ENCODE peak calls at places on chromosome 22, in seven cellular contexts. Q is esophagus squamous epithelium, A is AG04450, M is A549, E is colonic mucosa, T is brain microvascular endothelial cell, C is HCT116. K is an unnamed sample.

GRCh38 chr22:29663230-29663826 is 56.5 kb upstream of the CABP7 start:
- DNase-seq in T (no peak), E (no peak), M (no peak), A (peak), Q (no peak), C (no peak), K (no peak)

GRCh38 chr22:19821523-19822300 is 33.0 kb downstream of the GNB1L start:
- DNase-seq in C (no peak), M (no peak), A (no peak), Q (no peak), E (no peak), T (no peak), K (peak)

GRCh38 chr22:32574957-32575893 is 100.6 kb downstream of the FBXO7 start:
- DNase-seq in T (no peak), M (no peak), E (no peak), Q (no peak), A (no peak), C (no peak), K (no peak)

GRCh38 chr22:31275576-31275975 is 16.7 kb downstream of the PIK3IP1 start:
- DNase-seq in A (no peak), Q (no peak), M (no peak), C (no peak), T (no peak), E (no peak), K (no peak)

GRCh38 chr22:18093661-18094060 is 15.9 kb downstream of the PEX26 start:
- DNase-seq in C (no peak), Q (no peak), M (no peak), T (no peak), E (no peak), A (no peak), K (no peak)

GRCh38 chr22:28711341-28711740 is 30.3 kb downstream of the CHEK2 start:
- DNase-seq in E (no peak), T (no peak), A (no peak), C (no peak), Q (no peak), M (no peak), K (no peak)

GRCh38 chr22:40015346-40015976 is 20.7 kb downstream of the FAM83F start:
- DNase-seq in M (no peak), A (no peak), E (no peak), C (no peak), T (peak), Q (no peak), K (no peak)

GRCh38 chr22:38276161-38276560 is 3.4 kb upstream of the TMEM184B start:
- DNase-seq in T (no peak), C (no peak), Q (no peak), E (no peak), A (no peak), M (no peak), K (no peak)

GRCh38 chr22:42324991-42325710 is 54.7 kb upstream of the TCF20 start:
- DNase-seq in T (no peak), C (no peak), M (no peak), E (peak), A (no peak), Q (no peak), K (no peak)

GRCh38 chr22:24826710-24827285 is 20.8 kb downstream of the SGSM1 start:
- DNase-seq in T (no peak), Q (no peak), M (no peak), E (no peak), A (no peak), C (no peak), K (no peak)

GRCh38 chr22:31346733-31347250 is 646 bp upstream of the PATZ1 start:
- DNase-seq in E (peak), C (no peak), M (peak), A (no peak), T (no peak), Q (no peak), K (peak)

GRCh38 chr22:32590556-32590955 is 115.9 kb downstream of the FBXO7 start:
- DNase-seq in C (no peak), Q (no peak), E (no peak), M (no peak), A (no peak), T (peak), K (no peak)

GRCh38 chr22:17105143-17106129 is 15.7 kb downstream of the TMEM121B start:
- DNase-seq in E (no peak), Q (no peak), C (no peak), A (no peak), M (no peak), T (no peak), K (no peak)

GRCh38 chr22:30868663-30869385 is 99.8 kb downstream of the MORC2 start:
- DNase-seq in C (no peak), T (peak), A (no peak), Q (no peak), M (no peak), E (no peak), K (peak)

GRCh38 chr22:35394011-35394312 is 6.0 kb upstream of the MCM5 start:
- DNase-seq in A (no peak), M (no peak), Q (no peak), C (no peak), T (no peak), E (no peak), K (no peak)

GRCh38 chr22:30000566-30000965 is 79.7 kb upstream of the HORMAD2 start:
- DNase-seq in Q (no peak), C (no peak), A (no peak), E (no peak), T (peak), M (no peak), K (no peak)

GRCh38 chr22:19055801-19056200 is 66.4 kb downstream of the DGCR2 start:
- DNase-seq in Q (no peak), E (no peak), T (no peak), C (no peak), A (no peak), M (no peak), K (no peak)

GRCh38 chr22:38110863-38111852 is 674 bp upstream of the BAIAP2L2 start:
- DNase-seq in C (no peak), M (peak), A (no peak), Q (no peak), T (no peak), E (peak), K (no peak)

GRCh38 chr22:34798605-34799004 is 267.4 kb upstream of the ISX start:
- DNase-seq in T (no peak), M (no peak), C (no peak), A (no peak), Q (no peak), E (no peak), K (no peak)

GRCh38 chr22:38518620-38519019 is 12.5 kb upstream of the DDX17 start:
- DNase-seq in E (peak), Q (no peak), A (no peak), M (no peak), C (no peak), T (no peak), K (no peak)

GRCh38 chr22:37953062-37953436 is 352 bp downstream of the C22orf23 start:
- DNase-seq in C (no peak), M (peak), E (no peak), T (no peak), A (no peak), Q (no peak), K (no peak)

GRCh38 chr22:40709752-40710413 is 30.6 kb downstream of the MCHR1 start:
- DNase-seq in T (no peak), M (no peak), Q (no peak), A (peak), C (no peak), E (no peak), K (no peak)

DNA sequence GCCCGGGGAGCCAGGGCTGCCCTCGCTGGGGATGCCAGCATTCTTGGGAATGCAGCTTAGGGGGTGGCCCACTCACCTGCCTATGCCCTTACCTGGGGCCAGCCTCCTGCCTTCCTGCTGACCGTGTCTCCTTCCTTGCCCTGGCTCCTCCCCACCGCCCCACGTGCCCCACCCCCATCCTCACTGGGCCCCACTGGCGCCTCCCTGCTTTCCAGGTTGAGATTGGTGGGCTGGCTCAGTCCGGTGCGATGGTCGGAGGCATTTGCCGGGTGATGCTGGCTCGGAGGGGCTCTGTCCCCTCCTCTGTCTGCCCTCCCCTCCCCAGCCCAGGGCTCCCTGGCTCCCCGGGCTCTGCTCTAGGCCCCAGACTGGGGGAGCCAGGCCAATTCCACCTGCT is 34.1 kb upstream of the GRAMD4 start:
- DNase-seq in A (no peak), Q (no peak), E (no peak), C (no peak), T (no peak), M (no peak), K (no peak)
- TF ChIP-seq CTCF in A (no peak), Q (no peak), E (no peak), C (no peak), T (no peak), M (no peak), K (no peak)

GRCh38 chr22:33605201-33605600 is 315.1 kb downstream of the LARGE1 start:
- DNase-seq in T (no peak), C (no peak), A (no peak), Q (no peak), E (no peak), M (no peak), K (no peak)
- H3K27ac ChIP-seq in T (no peak), C (no peak), A (no peak), Q (no peak), E (no peak), M (no peak), K (no peak)

GRCh38 chr22:22408731-22409696 is 99.5 kb downstream of the ZNF280B start:
- DNase-seq in T (peak), A (no peak), C (peak), M (peak), Q (no peak), E (no peak), K (no peak)
- H3K4me3 ChIP-seq in T (no peak), A (no peak), C (no peak), M (no peak), Q (no peak), E (no peak), K (no peak)

GRCh38 chr22:25853902-25854301 is 111.9 kb downstream of the MYO18B start:
- DNase-seq in C (peak), A (no peak), T (no peak), M (peak), E (no peak), Q (no peak), K (no peak)
- TF ChIP-seq CTCF in C (no peak), A (no peak), T (peak), M (no peak), E (no peak), Q (no peak), K (peak)

DNA sequence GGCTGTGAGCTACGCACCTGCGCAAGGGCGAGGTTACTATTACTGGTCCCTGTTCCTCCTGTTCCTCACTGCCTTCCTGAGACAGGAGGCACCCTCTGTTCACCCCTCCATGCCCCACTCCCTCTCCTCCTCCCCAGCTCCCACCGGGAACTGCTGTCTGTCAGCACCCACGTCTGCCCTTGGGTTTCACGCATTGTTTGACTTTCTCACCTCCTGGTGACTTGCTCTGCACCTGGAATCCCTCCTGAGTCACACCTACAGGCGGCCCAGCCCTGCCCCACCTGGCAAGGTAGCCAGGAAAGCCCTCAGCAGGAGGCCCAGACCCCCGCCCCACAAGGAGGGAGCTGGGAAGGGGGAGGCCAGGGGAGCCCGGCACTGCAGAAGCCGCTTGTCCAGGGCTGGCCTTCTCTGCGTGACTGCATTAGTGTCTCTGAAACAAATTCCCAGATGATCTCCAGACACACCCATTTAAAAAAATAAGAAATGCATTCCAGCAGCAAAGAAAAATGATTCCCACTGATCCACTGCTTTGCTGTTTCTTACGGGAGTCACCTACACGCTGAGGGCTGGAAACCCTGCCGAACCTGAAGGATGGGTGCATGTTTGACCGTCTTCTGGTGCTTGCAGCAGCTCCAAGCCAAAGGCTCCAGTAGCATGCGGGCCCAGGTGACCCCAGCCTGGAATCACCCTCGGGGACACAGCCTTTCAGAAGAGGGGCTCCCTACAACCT is 86.3 kb downstream of the CELSR1 start:
- DNase-seq in E (no peak), A (no peak), C (no peak), Q (no peak), M (no peak), T (no peak), K (no peak)
- H3K27ac ChIP-seq in E (no peak), A (no peak), C (no peak), Q (peak), M (peak), T (no peak), K (no peak)

GRCh38 chr22:26484360-26484706 is 656 bp downstream of the SRRD start:
- DNase-seq in M (no peak), A (no peak), T (no peak), C (no peak), Q (no peak), E (no peak), K (no peak)
- H3K4me3 ChIP-seq in M (peak), A (peak), T (peak), C (peak), Q (peak), E (peak), K (peak)

GRCh38 chr22:48835364-48835763 is 992.3 kb downstream of the BRD1 start:
- DNase-seq in T (no peak), Q (no peak), M (no peak), E (no peak), C (no peak), A (no peak), K (no peak)
- TF ChIP-seq CTCF in T (no peak), Q (no peak), M (no peak), E (no peak), C (no peak), A (no peak), K (no peak)

GRCh38 chr22:49948958-49949913 is 11.3 kb upstream of the PIM3 start:
- DNase-seq in Q (no peak), A (no peak), C (no peak), E (peak), M (no peak), T (no peak), K (no peak)

GRCh38 chr22:49951678-49951985 is 8.9 kb upstream of the PIM3 start:
- DNase-seq in T (no peak), C (no peak), E (no peak), A (no peak), Q (no peak), M (no peak), K (no peak)

GRCh38 chr22:49949914-49950292 is 10.7 kb upstream of the PIM3 start:
- DNase-seq in A (no peak), C (no peak), E (no peak), M (no peak), Q (no peak), T (no peak), K (no peak)

GRCh38 chr22:49951001-49951677 is 9.4 kb upstream of the PIM3 start:
- DNase-seq in Q (no peak), E (peak), A (no peak), C (no peak), M (no peak), T (no peak), K (no peak)

GRCh38 chr22:49950396-49950994 is 10.1 kb upstream of the PIM3 start:
- DNase-seq in T (no peak), C (no peak), Q (no peak), M (no peak), A (no peak), E (no peak), K (no peak)
- H3K27ac ChIP-seq in T (no peak), C (peak), Q (peak), M (peak), A (no peak), E (peak), K (no peak)

GRCh38 chr22:44363214-44363979 is 50.6 kb upstream of the SHISAL1 start:
- DNase-seq in Q (no peak), T (peak), E (peak), A (peak), M (peak), C (no peak), K (peak)
- H3K4me3 ChIP-seq in Q (no peak), T (peak), E (no peak), A (peak), M (no peak), C (no peak), K (no peak)

GRCh38 chr22:48746789-48747425 is 1080.8 kb downstream of the BRD1 start:
- DNase-seq in E (no peak), M (no peak), C (no peak), Q (no peak), T (no peak), A (no peak), K (peak)
- TF ChIP-seq CTCF in E (no peak), M (no peak), C (no peak), Q (no peak), T (no peak), A (no peak), K (no peak)

K was measured in dorsolateral prefrontal cortex.